ENCODE peak calls at places on chromosomes 7 and 10, in four cellular contexts. M, Q, F and G are unnamed samples.
A peak's percentile ranks its signal among the peaks of the same experiment; 100 is the strongest.

GRCh38 chr7:94357076-94357475 is 37.6 kb upstream of the COL1A2 start:
- DNase-seq in M (no peak), Q (no peak), F (no peak), G (no peak)

GRCh38 chr10:16867556-16867955 is 50.3 kb upstream of the RSU1 start:
- DNase-seq in M (no peak), Q (no peak), F (no peak), G (no peak)

GRCh38 chr10:31602541-31603244 is 283.7 kb downstream of the ZEB1 start:
- DNase-seq in M (peak; percentile 69), Q (no peak), F (no peak), G (no peak)

GRCh38 chr10:10796774-10797415 is 220.8 kb upstream of the CELF2 start:
- DNase-seq in M (no peak), Q (no peak), F (no peak), G (no peak)

GRCh38 chr7:3206101-3206500 is 95.0 kb upstream of the SDK1 start:
- DNase-seq in M (no peak), Q (no peak), F (no peak), G (no peak)

GRCh38 chr7:118104812-118105441 is 79.0 kb upstream of the LSM8 start:
- DNase-seq in M (peak; percentile 23), Q (peak; percentile 58), F (no peak), G (no peak)

GRCh38 chr10:47299989-47300931 is at the start of gene GDF10:
- DNase-seq in M (no peak), Q (no peak), F (no peak), G (no peak)

GRCh38 chr10:30330512-30331168 is 18.4 kb downstream of the MTPAP start:
- DNase-seq in M (no peak), Q (no peak), F (no peak), G (no peak)

GRCh38 chr7:107751113-107751512 is 7.2 kb downstream of the CBLL1 start:
- DNase-seq in M (no peak), Q (no peak), F (no peak), G (no peak)

GRCh38 chr7:26078437-26079362 is 73.3 kb upstream of the NFE2L3 start:
- DNase-seq in M (peak; percentile 86), Q (peak; percentile 80), F (peak; percentile 45), G (peak; percentile 58)